ENCODE peak calls at places on chromosomes 6 and 20, in six cellular contexts. F is fibroblast of the aortic adventitia; O is coronary artery; Q is CD4-positive, alpha-beta T cell; I is suprapubic skin; M is AG09319. P is an unnamed sample.

GRCh38 chr20:38973546-38974120 is 11.5 kb downstream of the DHX35 start:
- DNase-seq in F (no peak), O (no peak), Q (no peak), I (no peak), M (no peak), P (no peak)

GRCh38 chr6:4435981-4436445 is 300.6 kb upstream of the ECI2 start:
- DNase-seq in F (no peak), O (no peak), Q (no peak), I (no peak), M (no peak), P (no peak)

GRCh38 chr6:111852704-111853103 is 20.5 kb downstream of the FYN start:
- DNase-seq in F (peak), O (no peak), Q (no peak), I (no peak), M (no peak), P (no peak)

GRCh38 chr20:45893831-45894230 is 2.7 kb downstream of the CTSA start:
- DNase-seq in F (no peak), O (no peak), Q (no peak), I (no peak), M (no peak), P (no peak)

GRCh38 chr6:37110455-37111155 is 59.3 kb upstream of the PIM1 start:
- DNase-seq in F (no peak), O (no peak), Q (no peak), I (no peak), M (no peak), P (no peak)

GRCh38 chr20:60921021-60921622 is 330.9 kb upstream of the CDH4 start:
- DNase-seq in F (no peak), O (no peak), Q (no peak), I (no peak), M (no peak), P (peak)

GRCh38 chr20:23138226-23138625 is 52.1 kb upstream of the CD93 start:
- DNase-seq in F (no peak), O (peak), Q (no peak), I (no peak), M (no peak), P (no peak)

GRCh38 chr20:38961530-38962043 is 557 bp upstream of the DHX35 start:
- DNase-seq in F (no peak), O (no peak), Q (no peak), I (no peak), M (no peak), P (no peak)

GRCh38 chr6:146935489-146935888 is 268.7 kb upstream of the STXBP5 start:
- DNase-seq in F (no peak), O (no peak), Q (no peak), I (no peak), M (no peak), P (no peak)

GRCh38 chr6:41936073-41936837 is 5.4 kb downstream of the CCND3 start:
- DNase-seq in F (peak), O (peak), Q (peak), I (peak), M (peak), P (peak)

GRCh38 chr20:17796096-17796563 is 96.4 kb downstream of the BANF2 start:
- DNase-seq in F (peak), O (peak), Q (no peak), I (peak), M (peak), P (no peak)

GRCh38 chr6:13488015-13488895 is 855 bp upstream of the GFOD1 start:
- DNase-seq in F (peak), O (peak), Q (no peak), I (peak), M (no peak), P (no peak)

GRCh38 chr6:124535746-124536145 is 426.5 kb upstream of the RNF217 start:
- DNase-seq in F (no peak), O (no peak), Q (no peak), I (no peak), M (no peak), P (no peak)

GRCh38 chr20:18094191-18094590 is 36.5 kb upstream of the OVOL2 start:
- DNase-seq in F (no peak), O (no peak), Q (no peak), I (no peak), M (no peak), P (no peak)

GRCh38 chr6:162014069-162014811 is 713.3 kb downstream of the PRKN start:
- DNase-seq in F (no peak), O (no peak), Q (no peak), I (no peak), M (no peak), P (no peak)

GRCh38 chr6:116096979-116097816 is 3.5 kb upstream of the NT5DC1 start:
- DNase-seq in F (peak), O (no peak), Q (no peak), I (no peak), M (no peak), P (no peak)

GRCh38 chr6:143755301-143755744 is 77.6 kb downstream of the PHACTR2 start:
- DNase-seq in F (peak), O (no peak), Q (no peak), I (no peak), M (no peak), P (no peak)

GRCh38 chr20:50301165-50301564 is 110.5 kb downstream of the CEBPB start:
- DNase-seq in F (no peak), O (no peak), Q (no peak), I (no peak), M (no peak), P (no peak)

GRCh38 chr6:35391240-35391968 is 49.0 kb downstream of the PPARD start:
- DNase-seq in F (peak), O (no peak), Q (no peak), I (no peak), M (peak), P (no peak)

GRCh38 chr6:16127471-16127870 is 1.4 kb upstream of the MYLIP start:
- DNase-seq in F (no peak), O (no peak), Q (no peak), I (no peak), M (no peak), P (no peak)

GRCh38 chr6:16130932-16131387 is 2.1 kb downstream of the MYLIP start:
- DNase-seq in F (peak), O (no peak), Q (no peak), I (no peak), M (peak), P (no peak)

GRCh38 chr6:16130437-16130891 is 1.6 kb downstream of the MYLIP start:
- DNase-seq in F (no peak), O (no peak), Q (no peak), I (no peak), M (no peak), P (no peak)

GRCh38 chr6:16128759-16129622 is at the start of gene MYLIP:
- DNase-seq in F (peak), O (peak), Q (peak), I (peak), M (peak), P (peak)

GRCh38 chr6:16129623-16130243 is 847 bp downstream of the MYLIP start:
- DNase-seq in F (peak), O (no peak), Q (peak), I (peak), M (no peak), P (no peak)
- TF ChIP-seq CTCF in F (no peak), O (no peak), Q (no peak), I (no peak), M (no peak), P (no peak)

GRCh38 chr6:100078509-100078908 is 84.5 kb upstream of the MCHR2 start:
- DNase-seq in F (peak), O (no peak), Q (no peak), I (no peak), M (no peak), P (no peak)
- TF ChIP-seq CTCF in F (peak), O (no peak), Q (no peak), I (no peak), M (peak), P (peak)

GRCh38 chr20:58375796-58376195 is 13.2 kb upstream of the VAPB start:
- DNase-seq in F (no peak), O (no peak), Q (no peak), I (no peak), M (no peak), P (no peak)

GRCh38 chr20:58377017-58377416 is 12.0 kb upstream of the VAPB start:
- DNase-seq in F (no peak), O (no peak), Q (no peak), I (no peak), M (no peak), P (no peak)

GRCh38 chr20:58378704-58379103 is 10.3 kb upstream of the VAPB start:
- DNase-seq in F (no peak), O (no peak), Q (no peak), I (no peak), M (no peak), P (no peak)

GRCh38 chr20:58374906-58375760 is 13.9 kb upstream of the VAPB start:
- DNase-seq in F (peak), O (no peak), Q (no peak), I (no peak), M (peak), P (no peak)

GRCh38 chr20:58378056-58378455 is 11.0 kb upstream of the VAPB start:
- DNase-seq in F (no peak), O (no peak), Q (no peak), I (no peak), M (no peak), P (no peak)
- TF ChIP-seq CTCF in F (no peak), O (no peak), Q (no peak), I (no peak), M (no peak), P (no peak)

GRCh38 chr6:168045706-168046620 is 33.0 kb downstream of the FRMD1 start:
- DNase-seq in F (peak), O (no peak), Q (no peak), I (peak), M (no peak), P (no peak)

GRCh38 chr6:168043848-168044415 is 35.1 kb downstream of the FRMD1 start:
- DNase-seq in F (no peak), O (no peak), Q (no peak), I (peak), M (no peak), P (no peak)

GRCh38 chr6:168044521-168045130 is 34.4 kb downstream of the FRMD1 start:
- DNase-seq in F (no peak), O (no peak), Q (no peak), I (peak), M (no peak), P (no peak)

GRCh38 chr6:168046696-168047095 is 32.3 kb downstream of the FRMD1 start:
- DNase-seq in F (no peak), O (no peak), Q (no peak), I (no peak), M (no peak), P (no peak)

DNA sequence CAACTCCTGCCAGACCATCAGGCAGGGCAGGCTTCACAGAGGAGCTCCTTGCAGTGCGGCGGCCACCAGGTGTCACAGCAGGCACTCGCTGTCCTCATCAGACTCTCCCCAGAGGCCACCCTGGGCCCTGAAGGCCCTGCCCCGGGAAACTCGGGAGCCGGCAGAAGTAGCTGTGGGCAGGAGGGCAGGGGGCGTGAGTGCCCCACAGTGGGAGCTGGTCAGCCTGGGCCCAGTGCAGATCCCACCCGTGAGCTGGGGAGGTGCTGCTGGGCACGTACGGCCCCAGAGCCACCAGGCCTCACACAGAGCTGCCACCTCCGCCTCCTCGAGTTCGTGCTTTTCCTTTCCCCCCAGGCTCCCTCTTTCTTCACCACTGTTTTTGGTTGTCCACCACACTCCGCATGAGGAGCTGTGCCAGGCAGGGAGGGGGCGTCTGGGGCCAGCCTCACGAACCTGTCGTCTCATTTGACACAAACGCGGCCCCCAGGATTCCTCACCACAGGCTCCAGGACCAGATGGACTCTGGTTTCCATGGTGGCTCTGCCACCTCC is 33.8 kb downstream of the FRMD1 start:
- DNase-seq in F (no peak), O (no peak), Q (no peak), I (peak), M (no peak), P (no peak)
- TF ChIP-seq CTCF in F (no peak), O (no peak), Q (no peak), I (no peak), M (no peak), P (peak)

GRCh38 chr6:149897855-149898744 is at the start of gene RAET1E:
- DNase-seq in F (no peak), O (no peak), Q (no peak), I (peak), M (no peak), P (no peak)
- TF ChIP-seq CTCF in F (no peak), O (no peak), Q (no peak), I (no peak), M (peak), P (no peak)

GRCh38 chr6:10414766-10415592 is at the start of gene TFAP2A:
- DNase-seq in F (peak), O (no peak), Q (no peak), I (no peak), M (no peak), P (no peak)
- TF ChIP-seq CTCF in F (peak), O (no peak), Q (no peak), I (no peak), M (peak), P (peak)